ENCODE peak calls at places on chromosomes 3 and 15, in nine cellular contexts. One of them, this sample, is unnamed. For H3K9me3, the result is how much of the 10 kb centered on the place peaks cover.

GRCh38 chr3:51720292-51721061 is 13.6 kb downstream of the GRM2 start:
- DNase-seq in BE2C: no peak
- DNase-seq in lower lobe of right lung: no peak
- DNase-seq in breast epithelium: no peak
- DNase-seq in transverse colon: no peak
- DNase-seq in esophagus squamous epithelium: no peak
- DNase-seq in cardiac muscle cell: no peak
- DNase-seq in PC-3: no peak
- DNase-seq in adrenal gland: no peak
- DNase-seq in this sample: no peak

GRCh38 chr3:115146032-115146417 is 1.1 kb downstream of the ZBTB20 start:
- DNase-seq in BE2C: peak
- DNase-seq in lower lobe of right lung: no peak
- DNase-seq in breast epithelium: no peak
- DNase-seq in transverse colon: peak
- DNase-seq in esophagus squamous epithelium: no peak
- DNase-seq in cardiac muscle cell: peak
- DNase-seq in PC-3: peak
- DNase-seq in adrenal gland: peak
- DNase-seq in this sample: no peak

GRCh38 chr15:61049934-61050333 is 179.2 kb downstream of the RORA start:
- DNase-seq in BE2C: no peak
- DNase-seq in lower lobe of right lung: no peak
- DNase-seq in breast epithelium: no peak
- DNase-seq in transverse colon: no peak
- DNase-seq in esophagus squamous epithelium: no peak
- DNase-seq in cardiac muscle cell: no peak
- DNase-seq in PC-3: peak
- DNase-seq in adrenal gland: no peak
- DNase-seq in this sample: no peak

GRCh38 chr3:154480033-154480432 is 50.0 kb upstream of the GPR149 start:
- DNase-seq in BE2C: no peak
- DNase-seq in lower lobe of right lung: no peak
- DNase-seq in breast epithelium: no peak
- DNase-seq in transverse colon: no peak
- DNase-seq in esophagus squamous epithelium: no peak
- DNase-seq in cardiac muscle cell: no peak
- DNase-seq in PC-3: no peak
- DNase-seq in adrenal gland: no peak
- DNase-seq in this sample: no peak

GRCh38 chr3:138068579-138069174 is 46.7 kb downstream of the DZIP1L start:
- DNase-seq in BE2C: peak
- DNase-seq in lower lobe of right lung: peak
- DNase-seq in breast epithelium: peak
- DNase-seq in transverse colon: peak
- DNase-seq in esophagus squamous epithelium: peak
- DNase-seq in cardiac muscle cell: peak
- DNase-seq in PC-3: peak
- DNase-seq in adrenal gland: peak
- DNase-seq in this sample: peak

GRCh38 chr3:152910211-152910610 is 75.3 kb downstream of the P2RY1 start:
- DNase-seq in BE2C: no peak
- DNase-seq in lower lobe of right lung: no peak
- DNase-seq in breast epithelium: no peak
- DNase-seq in transverse colon: no peak
- DNase-seq in esophagus squamous epithelium: no peak
- DNase-seq in cardiac muscle cell: no peak
- DNase-seq in PC-3: no peak
- DNase-seq in adrenal gland: no peak
- DNase-seq in this sample: no peak

GRCh38 chr3:9108876-9109569 is 140.4 kb downstream of the SRGAP3 start:
- DNase-seq in BE2C: no peak
- DNase-seq in lower lobe of right lung: no peak
- DNase-seq in breast epithelium: no peak
- DNase-seq in transverse colon: no peak
- DNase-seq in esophagus squamous epithelium: no peak
- DNase-seq in cardiac muscle cell: no peak
- DNase-seq in PC-3: no peak
- DNase-seq in adrenal gland: no peak
- DNase-seq in this sample: no peak

GRCh38 chr15:48806151-48806550 is 4.7 kb downstream of the CEP152 start:
- DNase-seq in BE2C: peak
- DNase-seq in lower lobe of right lung: no peak
- DNase-seq in breast epithelium: no peak
- DNase-seq in transverse colon: no peak
- DNase-seq in esophagus squamous epithelium: no peak
- DNase-seq in cardiac muscle cell: no peak
- DNase-seq in PC-3: no peak
- DNase-seq in adrenal gland: no peak
- DNase-seq in this sample: no peak

GRCh38 chr3:32405711-32406323 is 14.2 kb downstream of the CMTM7 start:
- DNase-seq in BE2C: no peak
- DNase-seq in lower lobe of right lung: no peak
- DNase-seq in breast epithelium: no peak
- DNase-seq in transverse colon: no peak
- DNase-seq in esophagus squamous epithelium: no peak
- DNase-seq in cardiac muscle cell: no peak
- DNase-seq in PC-3: no peak
- DNase-seq in adrenal gland: no peak
- DNase-seq in this sample: peak

GRCh38 chr3:134076816-134077215 is 47.1 kb upstream of the SLCO2A1 start:
- DNase-seq in BE2C: no peak
- DNase-seq in lower lobe of right lung: no peak
- DNase-seq in breast epithelium: no peak
- DNase-seq in transverse colon: no peak
- DNase-seq in esophagus squamous epithelium: no peak
- DNase-seq in cardiac muscle cell: no peak
- DNase-seq in PC-3: no peak
- DNase-seq in adrenal gland: no peak
- DNase-seq in this sample: no peak

GRCh38 chr15:90818251-90819210 is 49.9 kb upstream of the FURIN start:
- DNase-seq in BE2C: peak
- DNase-seq in lower lobe of right lung: peak
- DNase-seq in breast epithelium: no peak
- DNase-seq in transverse colon: no peak
- DNase-seq in esophagus squamous epithelium: no peak
- DNase-seq in cardiac muscle cell: no peak
- DNase-seq in PC-3: no peak
- DNase-seq in adrenal gland: no peak
- DNase-seq in this sample: no peak

GRCh38 chr3:127100459-127101410 is 92.2 kb upstream of the PRR23E start:
- DNase-seq in BE2C: no peak
- DNase-seq in lower lobe of right lung: no peak
- DNase-seq in breast epithelium: no peak
- DNase-seq in transverse colon: no peak
- DNase-seq in esophagus squamous epithelium: no peak
- DNase-seq in cardiac muscle cell: no peak
- DNase-seq in PC-3: no peak
- DNase-seq in adrenal gland: no peak
- DNase-seq in this sample: no peak

GRCh38 chr15:20352241-20353200 is 189.1 kb downstream of the GOLGA6L6 start:
- DNase-seq in BE2C: no peak
- DNase-seq in lower lobe of right lung: peak
- DNase-seq in breast epithelium: peak
- DNase-seq in transverse colon: no peak
- DNase-seq in esophagus squamous epithelium: no peak
- DNase-seq in cardiac muscle cell: no peak
- DNase-seq in PC-3: no peak
- DNase-seq in adrenal gland: no peak
- DNase-seq in this sample: peak
- H3K9me3 ChIP-seq in BE2C: under half
- H3K9me3 ChIP-seq in lower lobe of right lung: under half
- H3K9me3 ChIP-seq in breast epithelium: under half
- H3K9me3 ChIP-seq in transverse colon: under half
- H3K9me3 ChIP-seq in esophagus squamous epithelium: under half
- H3K9me3 ChIP-seq in cardiac muscle cell: under half
- H3K9me3 ChIP-seq in PC-3: under half
- H3K9me3 ChIP-seq in adrenal gland: under half
- H3K9me3 ChIP-seq in this sample: under half

GRCh38 chr15:47517737-47518136 is 199.6 kb upstream of the SEMA6D start:
- DNase-seq in BE2C: no peak
- DNase-seq in lower lobe of right lung: no peak
- DNase-seq in breast epithelium: no peak
- DNase-seq in transverse colon: no peak
- DNase-seq in esophagus squamous epithelium: no peak
- DNase-seq in cardiac muscle cell: peak
- DNase-seq in PC-3: no peak
- DNase-seq in adrenal gland: no peak
- DNase-seq in this sample: no peak
- H3K9me3 ChIP-seq in BE2C: under half
- H3K9me3 ChIP-seq in lower lobe of right lung: under half
- H3K9me3 ChIP-seq in breast epithelium: under half
- H3K9me3 ChIP-seq in transverse colon: under half
- H3K9me3 ChIP-seq in esophagus squamous epithelium: under half
- H3K9me3 ChIP-seq in cardiac muscle cell: under half
- H3K9me3 ChIP-seq in PC-3: under half
- H3K9me3 ChIP-seq in adrenal gland: under half
- H3K9me3 ChIP-seq in this sample: under half

GRCh38 chr3:47540281-47540680 is 26.8 kb upstream of the ELP6 start:
- DNase-seq in BE2C: no peak
- DNase-seq in lower lobe of right lung: no peak
- DNase-seq in breast epithelium: no peak
- DNase-seq in transverse colon: no peak
- DNase-seq in esophagus squamous epithelium: no peak
- DNase-seq in cardiac muscle cell: no peak
- DNase-seq in PC-3: no peak
- DNase-seq in adrenal gland: no peak
- DNase-seq in this sample: no peak

GRCh38 chr3:47536967-47537366 is 23.5 kb upstream of the ELP6 start:
- DNase-seq in BE2C: no peak
- DNase-seq in lower lobe of right lung: no peak
- DNase-seq in breast epithelium: no peak
- DNase-seq in transverse colon: no peak
- DNase-seq in esophagus squamous epithelium: no peak
- DNase-seq in cardiac muscle cell: no peak
- DNase-seq in PC-3: no peak
- DNase-seq in adrenal gland: no peak
- DNase-seq in this sample: no peak

GRCh38 chr3:47534021-47534454 is 20.5 kb upstream of the ELP6 start:
- DNase-seq in BE2C: no peak
- DNase-seq in lower lobe of right lung: no peak
- DNase-seq in breast epithelium: no peak
- DNase-seq in transverse colon: no peak
- DNase-seq in esophagus squamous epithelium: no peak
- DNase-seq in cardiac muscle cell: no peak
- DNase-seq in PC-3: no peak
- DNase-seq in adrenal gland: no peak
- DNase-seq in this sample: no peak

GRCh38 chr3:47533481-47533880 is 20.0 kb upstream of the ELP6 start:
- DNase-seq in BE2C: no peak
- DNase-seq in lower lobe of right lung: no peak
- DNase-seq in breast epithelium: no peak
- DNase-seq in transverse colon: no peak
- DNase-seq in esophagus squamous epithelium: no peak
- DNase-seq in cardiac muscle cell: no peak
- DNase-seq in PC-3: no peak
- DNase-seq in adrenal gland: no peak
- DNase-seq in this sample: no peak

GRCh38 chr3:47536221-47536891 is 22.8 kb upstream of the ELP6 start:
- DNase-seq in BE2C: no peak
- DNase-seq in lower lobe of right lung: no peak
- DNase-seq in breast epithelium: no peak
- DNase-seq in transverse colon: no peak
- DNase-seq in esophagus squamous epithelium: no peak
- DNase-seq in cardiac muscle cell: no peak
- DNase-seq in PC-3: no peak
- DNase-seq in adrenal gland: no peak
- DNase-seq in this sample: no peak
- H3K9me3 ChIP-seq in BE2C: under half
- H3K9me3 ChIP-seq in lower lobe of right lung: under half
- H3K9me3 ChIP-seq in breast epithelium: under half
- H3K9me3 ChIP-seq in transverse colon: under half
- H3K9me3 ChIP-seq in esophagus squamous epithelium: under half
- H3K9me3 ChIP-seq in cardiac muscle cell: under half
- H3K9me3 ChIP-seq in PC-3: under half
- H3K9me3 ChIP-seq in adrenal gland: under half
- H3K9me3 ChIP-seq in this sample: under half

GRCh38 chr15:35485411-35485810 is 60.6 kb downstream of the DPH6 start:
- DNase-seq in BE2C: no peak
- DNase-seq in lower lobe of right lung: no peak
- DNase-seq in breast epithelium: no peak
- DNase-seq in transverse colon: no peak
- DNase-seq in esophagus squamous epithelium: no peak
- DNase-seq in cardiac muscle cell: no peak
- DNase-seq in PC-3: no peak
- DNase-seq in adrenal gland: no peak
- DNase-seq in this sample: no peak

GRCh38 chr15:35486296-35486695 is 59.7 kb downstream of the DPH6 start:
- DNase-seq in BE2C: no peak
- DNase-seq in lower lobe of right lung: no peak
- DNase-seq in breast epithelium: no peak
- DNase-seq in transverse colon: no peak
- DNase-seq in esophagus squamous epithelium: no peak
- DNase-seq in cardiac muscle cell: no peak
- DNase-seq in PC-3: no peak
- DNase-seq in adrenal gland: no peak
- DNase-seq in this sample: no peak

GRCh38 chr15:35487417-35487816 is 58.5 kb downstream of the DPH6 start:
- DNase-seq in BE2C: no peak
- DNase-seq in lower lobe of right lung: no peak
- DNase-seq in breast epithelium: no peak
- DNase-seq in transverse colon: no peak
- DNase-seq in esophagus squamous epithelium: no peak
- DNase-seq in cardiac muscle cell: no peak
- DNase-seq in PC-3: no peak
- DNase-seq in adrenal gland: no peak
- DNase-seq in this sample: no peak

GRCh38 chr15:35481992-35482391 is 64.0 kb downstream of the DPH6 start:
- DNase-seq in BE2C: peak
- DNase-seq in lower lobe of right lung: no peak
- DNase-seq in breast epithelium: no peak
- DNase-seq in transverse colon: no peak
- DNase-seq in esophagus squamous epithelium: no peak
- DNase-seq in cardiac muscle cell: no peak
- DNase-seq in PC-3: peak
- DNase-seq in adrenal gland: peak
- DNase-seq in this sample: peak

DNA sequence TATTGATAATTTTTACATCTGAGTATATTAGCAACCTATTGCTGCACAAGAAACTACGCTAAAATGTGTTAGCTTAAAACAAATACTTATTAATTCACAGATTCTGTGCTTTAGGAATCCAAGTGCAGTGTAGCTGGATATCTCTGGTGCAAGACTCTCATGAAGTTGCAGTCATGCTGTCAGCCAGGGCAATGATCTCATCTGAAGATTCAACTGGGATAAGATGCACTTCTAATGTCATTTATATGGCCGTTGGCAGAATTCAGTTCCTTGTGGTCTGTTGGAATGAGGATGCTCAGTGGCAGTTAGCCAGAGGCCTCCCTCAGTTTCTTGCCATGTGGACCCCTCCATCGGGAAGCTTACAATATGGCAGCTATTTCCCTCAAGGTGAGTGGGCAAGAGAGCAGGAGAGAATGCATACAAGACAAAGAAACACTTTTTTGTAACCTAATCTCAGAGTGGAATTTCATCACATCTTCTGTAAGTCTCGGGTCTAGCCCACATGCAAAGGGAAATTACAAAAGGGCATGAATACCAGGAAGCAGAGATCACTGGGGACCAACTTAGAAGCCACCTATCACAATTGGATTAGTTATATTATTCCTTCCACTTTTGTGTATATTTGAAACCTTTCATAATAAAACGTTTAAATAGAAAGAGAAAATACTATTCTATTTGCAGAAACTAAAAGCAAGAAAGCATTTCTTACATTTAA is 61.6 kb downstream of the DPH6 start:
- DNase-seq in BE2C: no peak
- DNase-seq in lower lobe of right lung: no peak
- DNase-seq in breast epithelium: no peak
- DNase-seq in transverse colon: no peak
- DNase-seq in esophagus squamous epithelium: no peak
- DNase-seq in cardiac muscle cell: no peak
- DNase-seq in PC-3: no peak
- DNase-seq in adrenal gland: no peak
- DNase-seq in this sample: no peak
- H3K9me3 ChIP-seq in BE2C: under half
- H3K9me3 ChIP-seq in lower lobe of right lung: under half
- H3K9me3 ChIP-seq in breast epithelium: under half
- H3K9me3 ChIP-seq in transverse colon: under half
- H3K9me3 ChIP-seq in esophagus squamous epithelium: under half
- H3K9me3 ChIP-seq in cardiac muscle cell: under half
- H3K9me3 ChIP-seq in PC-3: under half
- H3K9me3 ChIP-seq in adrenal gland: under half
- H3K9me3 ChIP-seq in this sample: under half